ENCODE peak calls at places on chromosome 20, in eight cellular contexts. Z, R, F, W, N, Q, H and E are unnamed samples.

GRCh38 chr20:39670987-39671386 is 708.8 kb downstream of the DHX35 start:
- DNase-seq in Z (no peak), R (no peak), F (no peak), W (no peak), N (no peak), Q (no peak), H (no peak), E (no peak)

GRCh38 chr20:58433759-58434158 is 44.7 kb downstream of the VAPB start:
- DNase-seq in Z (no peak), R (peak), F (no peak), W (no peak), N (no peak), Q (no peak), H (no peak), E (no peak)

GRCh38 chr20:5864873-5865582 is 85.3 kb downstream of the TRMT6 start:
- DNase-seq in Z (no peak), R (no peak), F (no peak), W (no peak), N (no peak), Q (no peak), H (no peak), E (no peak)

GRCh38 chr20:13739726-13740649 is 44.7 kb downstream of the ESF1 start:
- DNase-seq in Z (no peak), R (no peak), F (no peak), W (no peak), N (no peak), Q (no peak), H (no peak), E (no peak)

GRCh38 chr20:60694763-60695162 is 557.3 kb upstream of the CDH4 start:
- DNase-seq in Z (no peak), R (no peak), F (no peak), W (no peak), N (no peak), Q (no peak), H (no peak), E (no peak)

GRCh38 chr20:2125474-2126112 is 24.0 kb downstream of the STK35 start:
- DNase-seq in Z (no peak), R (no peak), F (no peak), W (no peak), N (no peak), Q (no peak), H (no peak), E (no peak)

GRCh38 chr20:47444584-47444983 is 57.1 kb upstream of the NCOA3 start:
- DNase-seq in Z (no peak), R (no peak), F (no peak), W (no peak), N (no peak), Q (no peak), H (no peak), E (no peak)

GRCh38 chr20:53253668-53254067 is 281.5 kb downstream of the TSHZ2 start:
- DNase-seq in Z (no peak), R (peak), F (no peak), W (no peak), N (no peak), Q (no peak), H (no peak), E (no peak)

GRCh38 chr20:37898301-37899104 is 4.4 kb upstream of the VSTM2L start:
- DNase-seq in Z (no peak), R (no peak), F (no peak), W (no peak), N (no peak), Q (no peak), H (no peak), E (no peak)

GRCh38 chr20:9156529-9157280 is 87.8 kb downstream of the PLCB4 start:
- DNase-seq in Z (no peak), R (no peak), F (no peak), W (no peak), N (no peak), Q (no peak), H (no peak), E (no peak)

GRCh38 chr20:58139849-58140786 is 88.3 kb downstream of the ANKRD60 start:
- DNase-seq in Z (no peak), R (no peak), F (no peak), W (no peak), N (peak), Q (no peak), H (peak), E (peak)

GRCh38 chr20:24627926-24628325 is 158.5 kb downstream of the SYNDIG1 start:
- DNase-seq in Z (no peak), R (no peak), F (no peak), W (no peak), N (no peak), Q (no peak), H (no peak), E (peak)

GRCh38 chr20:22502731-22503191 is 81.6 kb downstream of the FOXA2 start:
- DNase-seq in Z (no peak), R (no peak), F (peak), W (peak), N (peak), Q (no peak), H (no peak), E (no peak)

GRCh38 chr20:34110025-34111013 is 1.7 kb downstream of the EIF2S2 start:
- DNase-seq in Z (no peak), R (peak), F (no peak), W (peak), N (no peak), Q (no peak), H (no peak), E (no peak)

GRCh38 chr20:5056801-5057599 is 55.7 kb upstream of the SLC23A2 start:
- DNase-seq in Z (peak), R (peak), F (peak), W (peak), N (no peak), Q (peak), H (peak), E (no peak)

GRCh38 chr20:59006864-59007757 is at the start of gene CTSZ:
- DNase-seq in Z (peak), R (peak), F (peak), W (no peak), N (no peak), Q (no peak), H (peak), E (peak)

GRCh38 chr20:58870293-58871014 is 17.9 kb downstream of the GNAS start:
- DNase-seq in Z (peak), R (peak), F (peak), W (peak), N (no peak), Q (no peak), H (peak), E (peak)

GRCh38 chr20:38861071-38861401 is 55.5 kb downstream of the PPP1R16B start:
- DNase-seq in Z (no peak), R (no peak), F (no peak), W (no peak), N (no peak), Q (no peak), H (no peak), E (no peak)

GRCh38 chr20:2698186-2698817 is 5.7 kb downstream of the EBF4 start:
- DNase-seq in Z (peak), R (no peak), F (no peak), W (no peak), N (no peak), Q (no peak), H (peak), E (peak)

GRCh38 chr20:33249456-33249855 is 13.7 kb downstream of the BPIFA1 start:
- DNase-seq in Z (no peak), R (no peak), F (no peak), W (no peak), N (no peak), Q (no peak), H (no peak), E (no peak)

GRCh38 chr20:11338506-11339306 is 579.0 kb upstream of the BTBD3 start:
- DNase-seq in Z (no peak), R (no peak), F (no peak), W (no peak), N (no peak), Q (no peak), H (no peak), E (no peak)

GRCh38 chr20:54284928-54285704 is 77.2 kb downstream of the PFDN4 start:
- DNase-seq in Z (no peak), R (no peak), F (no peak), W (no peak), N (no peak), Q (no peak), H (no peak), E (no peak)

GRCh38 chr20:1327241-1327653 is 1.7 kb downstream of the SDCBP2 start:
- DNase-seq in Z (no peak), R (peak), F (peak), W (no peak), N (peak), Q (no peak), H (peak), E (peak)

GRCh38 chr20:51400051-51400926 is 142.2 kb downstream of the NFATC2 start:
- DNase-seq in Z (peak), R (no peak), F (peak), W (no peak), N (no peak), Q (peak), H (no peak), E (no peak)

GRCh38 chr20:48769111-48769879 is 58.5 kb downstream of the PREX1 start:
- DNase-seq in Z (peak), R (peak), F (no peak), W (no peak), N (no peak), Q (no peak), H (no peak), E (no peak)

GRCh38 chr20:48374986-48375715 is 452.6 kb downstream of the PREX1 start:
- DNase-seq in Z (no peak), R (no peak), F (no peak), W (no peak), N (no peak), Q (no peak), H (no peak), E (no peak)

GRCh38 chr20:9408422-9409300 is 105.7 kb upstream of the LAMP5 start:
- DNase-seq in Z (no peak), R (no peak), F (no peak), W (no peak), N (no peak), Q (no peak), H (no peak), E (no peak)

GRCh38 chr20:33685328-33686007 is 717 bp downstream of the E2F1 start:
- DNase-seq in Z (no peak), R (peak), F (peak), W (peak), N (no peak), Q (peak), H (peak), E (no peak)

GRCh38 chr20:39360029-39360620 is 398.0 kb downstream of the DHX35 start:
- DNase-seq in Z (no peak), R (no peak), F (no peak), W (no peak), N (no peak), Q (no peak), H (no peak), E (no peak)

DNA sequence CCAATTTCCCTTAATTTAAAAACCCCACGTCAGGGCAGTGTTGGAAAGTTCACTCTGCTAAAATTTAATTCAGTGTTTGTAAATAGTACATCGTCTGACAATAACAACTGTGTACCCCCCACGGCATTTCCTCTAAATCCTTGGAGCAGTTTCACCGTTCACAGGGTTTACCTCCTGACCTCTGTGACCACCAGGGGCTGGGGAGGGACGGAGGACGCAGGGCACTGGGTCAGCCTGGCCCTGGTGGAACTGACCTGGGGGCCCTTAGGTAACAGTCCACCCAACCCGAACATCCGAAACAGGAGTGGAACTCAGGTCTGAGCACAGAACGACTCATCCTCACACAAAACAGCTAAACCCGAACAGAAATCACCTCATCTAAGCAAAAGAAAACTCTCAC is 2.1 kb downstream of the ZBTB46 start:
- DNase-seq in Z (no peak), R (no peak), F (no peak), W (no peak), N (no peak), Q (no peak), H (no peak), E (no peak)
- H3K4me3 ChIP-seq in Z (peak), R (no peak), F (no peak), W (no peak), N (peak), Q (no peak), H (peak), E (no peak)

DNA sequence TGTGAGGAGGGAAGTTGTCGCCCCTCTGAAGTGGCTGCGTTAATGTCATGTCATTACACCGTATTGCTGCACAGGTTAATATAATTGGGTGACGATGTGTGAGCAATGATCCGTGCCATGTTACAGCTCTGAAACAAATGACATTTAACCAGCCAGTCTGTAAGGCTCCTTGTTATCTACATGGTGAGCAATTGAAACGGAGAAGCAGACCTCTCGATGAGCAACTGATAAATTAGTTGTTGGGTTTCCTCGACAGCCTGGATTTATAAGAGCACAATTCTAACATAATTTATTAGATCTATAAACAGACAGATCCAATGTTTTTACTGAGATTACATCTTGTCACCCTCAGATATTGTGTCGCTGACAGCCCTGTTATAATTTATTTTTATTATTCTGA is 49.9 kb upstream of the MAFB start:
- DNase-seq in Z (no peak), R (no peak), F (no peak), W (no peak), N (no peak), Q (no peak), H (peak), E (no peak)
- TF ChIP-seq POLR2AphosphoS5 in Z (no peak), R (no peak), F (no peak), W (no peak), N (no peak), Q (no peak), H (no peak), E (no peak)

DNA sequence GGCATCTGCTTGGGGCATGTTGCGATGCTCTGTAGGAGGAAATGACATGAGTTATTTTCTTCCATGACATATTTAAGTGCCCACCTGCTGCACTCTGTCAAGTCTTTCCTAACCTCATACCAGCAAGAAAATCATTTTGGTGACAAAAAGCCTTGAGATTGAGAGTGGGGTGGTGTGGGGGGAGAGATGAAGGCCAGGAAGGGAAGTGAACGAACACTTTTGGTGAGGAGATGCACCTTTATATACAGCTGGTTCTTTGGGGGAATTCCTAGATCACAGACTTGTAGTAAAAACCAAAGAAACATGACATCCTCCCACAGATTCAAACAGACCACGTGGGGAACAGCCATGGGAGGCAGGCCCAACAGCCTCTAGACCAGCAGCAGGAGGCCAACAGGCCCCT is 26.1 kb downstream of the NCOA5 start:
- DNase-seq in Z (no peak), R (no peak), F (no peak), W (no peak), N (peak), Q (peak), H (no peak), E (no peak)
- TF ChIP-seq EP300 in Z (no peak), R (no peak), F (no peak), W (no peak), N (no peak), Q (no peak), H (no peak), E (no peak)

GRCh38 chr20:63955846-63956663 is at the start of gene UCKL1:
- DNase-seq in Z (peak), R (peak), F (peak), W (peak), N (no peak), Q (no peak), H (peak), E (peak)
- H3K4me3 ChIP-seq in Z (peak), R (peak), F (peak), W (peak), N (peak), Q (peak), H (peak), E (peak)

DNA sequence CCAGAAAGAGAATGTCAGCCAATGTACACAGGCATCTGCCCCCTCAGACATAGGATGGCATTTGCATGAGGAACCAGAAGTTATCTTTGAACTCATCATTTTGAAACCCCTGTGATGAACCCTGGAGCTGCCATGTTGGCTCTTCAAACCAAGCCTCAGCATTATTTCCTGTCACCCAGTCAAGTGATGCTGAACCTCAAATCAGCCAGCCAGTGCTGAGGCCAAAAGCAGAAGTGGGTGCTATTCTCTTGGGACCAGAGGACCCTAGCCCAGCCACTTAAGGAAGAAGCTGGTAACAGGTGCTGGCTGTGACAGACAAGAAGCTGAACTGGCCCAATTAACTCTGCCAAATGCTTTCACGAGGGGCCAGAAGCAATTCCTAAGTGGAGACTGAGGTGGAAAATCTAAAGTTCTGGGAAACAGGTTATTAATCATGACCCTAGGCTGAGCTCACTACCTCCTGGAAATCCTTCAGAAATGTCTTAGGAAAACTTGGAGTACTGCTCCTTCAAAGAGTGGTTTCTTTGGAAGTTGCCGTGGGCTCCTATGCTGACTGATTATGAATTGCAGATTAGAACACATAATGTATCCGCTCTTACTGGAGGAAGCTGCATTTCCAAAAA is 4.0 kb downstream of the PKIG start:
- DNase-seq in Z (no peak), R (no peak), F (peak), W (no peak), N (no peak), Q (peak), H (no peak), E (no peak)
- TF ChIP-seq POLR2AphosphoS5 in Z (no peak), R (no peak), F (no peak), W (no peak), N (no peak), Q (peak), H (no peak), E (no peak)